ENCODE peak calls at places on chromosome 21, in five cellular contexts. One of them, this sample, is unnamed.
A peak's percentile ranks its signal among the peaks of the same experiment; 100 is the strongest.

GRCh38 chr21:22961248-22961647 is 1963.0 kb downstream of the NCAM2 start:
- DNase-seq in mucosa of descending colon: no peak
- DNase-seq in bronchial epithelial cell: no peak
- DNase-seq in transverse colon: no peak
- DNase-seq in fibroblast of the aortic adventitia: no peak
- DNase-seq in this sample: no peak

GRCh38 chr21:15159382-15160020 is 94.7 kb upstream of the NRIP1 start:
- DNase-seq in mucosa of descending colon: no peak
- DNase-seq in bronchial epithelial cell: peak; percentile 61
- DNase-seq in transverse colon: no peak
- DNase-seq in fibroblast of the aortic adventitia: peak; percentile 37
- DNase-seq in this sample: no peak

GRCh38 chr21:27674037-27674436 is 707.1 kb upstream of the ADAMTS5 start:
- DNase-seq in mucosa of descending colon: no peak
- DNase-seq in bronchial epithelial cell: peak; percentile 66
- DNase-seq in transverse colon: no peak
- DNase-seq in fibroblast of the aortic adventitia: peak; percentile 93
- DNase-seq in this sample: peak; percentile 98

GRCh38 chr21:29340228-29340627 is 41.5 kb downstream of the BACH1 start:
- DNase-seq in mucosa of descending colon: no peak
- DNase-seq in bronchial epithelial cell: no peak
- DNase-seq in transverse colon: no peak
- DNase-seq in fibroblast of the aortic adventitia: no peak
- DNase-seq in this sample: no peak

GRCh38 chr21:26849428-26850115 is 4.4 kb upstream of the ADAMTS1 start:
- DNase-seq in mucosa of descending colon: peak; percentile 67
- DNase-seq in bronchial epithelial cell: peak; percentile 63
- DNase-seq in transverse colon: no peak
- DNase-seq in fibroblast of the aortic adventitia: peak; percentile 89
- DNase-seq in this sample: peak; percentile 77

GRCh38 chr21:26800455-26801454 is 44.5 kb downstream of the ADAMTS1 start:
- DNase-seq in mucosa of descending colon: no peak
- DNase-seq in bronchial epithelial cell: no peak
- DNase-seq in transverse colon: no peak
- DNase-seq in fibroblast of the aortic adventitia: peak; percentile 57
- DNase-seq in this sample: peak; percentile 83

GRCh38 chr21:26124421-26124833 is 46.1 kb downstream of the APP start:
- DNase-seq in mucosa of descending colon: no peak
- DNase-seq in bronchial epithelial cell: peak; percentile 54
- DNase-seq in transverse colon: no peak
- DNase-seq in fibroblast of the aortic adventitia: peak; percentile 53
- DNase-seq in this sample: peak; percentile 40

GRCh38 chr21:43611598-43612369 is 47.5 kb downstream of the HSF2BP start:
- DNase-seq in mucosa of descending colon: peak; percentile 87
- DNase-seq in bronchial epithelial cell: peak; percentile 57
- DNase-seq in transverse colon: peak; percentile 84
- DNase-seq in fibroblast of the aortic adventitia: peak; percentile 68
- DNase-seq in this sample: peak; percentile 46

GRCh38 chr21:16309250-16309971 is 579.6 kb downstream of the USP25 start:
- DNase-seq in mucosa of descending colon: no peak
- DNase-seq in bronchial epithelial cell: no peak
- DNase-seq in transverse colon: no peak
- DNase-seq in fibroblast of the aortic adventitia: no peak
- DNase-seq in this sample: no peak

GRCh38 chr21:26920055-26920454 is 46.8 kb downstream of the ADAMTS5 start:
- DNase-seq in mucosa of descending colon: no peak
- DNase-seq in bronchial epithelial cell: peak; percentile 37
- DNase-seq in transverse colon: no peak
- DNase-seq in fibroblast of the aortic adventitia: no peak
- DNase-seq in this sample: peak; percentile 42

GRCh38 chr21:14603202-14603601 is 57.1 kb upstream of the SAMSN1 start:
- DNase-seq in mucosa of descending colon: no peak
- DNase-seq in bronchial epithelial cell: peak; percentile 85
- DNase-seq in transverse colon: no peak
- DNase-seq in fibroblast of the aortic adventitia: peak; percentile 80
- DNase-seq in this sample: peak; percentile 28

GRCh38 chr21:16838330-16838729 is 674.5 kb upstream of the CXADR start:
- DNase-seq in mucosa of descending colon: no peak
- DNase-seq in bronchial epithelial cell: peak; percentile 21
- DNase-seq in transverse colon: no peak
- DNase-seq in fibroblast of the aortic adventitia: peak; percentile 60
- DNase-seq in this sample: no peak

GRCh38 chr21:31347435-31348032 is 3.5 kb upstream of the TIAM1 start:
- DNase-seq in mucosa of descending colon: peak; percentile 37
- DNase-seq in bronchial epithelial cell: peak; percentile 62
- DNase-seq in transverse colon: no peak
- DNase-seq in fibroblast of the aortic adventitia: peak; percentile 61
- DNase-seq in this sample: peak; percentile 16

GRCh38 chr21:14736672-14737071 is 190.6 kb upstream of the SAMSN1 start:
- DNase-seq in mucosa of descending colon: no peak
- DNase-seq in bronchial epithelial cell: no peak
- DNase-seq in transverse colon: no peak
- DNase-seq in fibroblast of the aortic adventitia: no peak
- DNase-seq in this sample: no peak

GRCh38 chr21:30340714-30341573 is 3.5 kb upstream of the KRTAP27-1 start:
- DNase-seq in mucosa of descending colon: peak; percentile 74
- DNase-seq in bronchial epithelial cell: peak; percentile 56
- DNase-seq in transverse colon: peak; percentile 41
- DNase-seq in fibroblast of the aortic adventitia: peak; percentile 22
- DNase-seq in this sample: peak; percentile 20

GRCh38 chr21:38234395-38235142 is 22.2 kb upstream of the KCNJ15 start:
- DNase-seq in mucosa of descending colon: peak; percentile 75
- DNase-seq in bronchial epithelial cell: peak; percentile 97
- DNase-seq in transverse colon: peak; percentile 47
- DNase-seq in fibroblast of the aortic adventitia: no peak
- DNase-seq in this sample: no peak

GRCh38 chr21:29991624-29992023 is 51.8 kb upstream of the GRIK1 start:
- DNase-seq in mucosa of descending colon: no peak
- DNase-seq in bronchial epithelial cell: no peak
- DNase-seq in transverse colon: no peak
- DNase-seq in fibroblast of the aortic adventitia: no peak
- DNase-seq in this sample: no peak

GRCh38 chr21:46227811-46228344 is 696 bp downstream of the LSS start:
- DNase-seq in mucosa of descending colon: peak; percentile 26
- DNase-seq in bronchial epithelial cell: peak; percentile 4
- DNase-seq in transverse colon: no peak
- DNase-seq in fibroblast of the aortic adventitia: peak; percentile 14
- DNase-seq in this sample: no peak

GRCh38 chr21:37266515-37267221 is 466 bp downstream of the VPS26C start:
- DNase-seq in mucosa of descending colon: no peak
- DNase-seq in bronchial epithelial cell: peak; percentile 18
- DNase-seq in transverse colon: no peak
- DNase-seq in fibroblast of the aortic adventitia: peak; percentile 33
- DNase-seq in this sample: peak; percentile 38

GRCh38 chr21:29208666-29209059 is 78.2 kb downstream of the MAP3K7CL start:
- DNase-seq in mucosa of descending colon: no peak
- DNase-seq in bronchial epithelial cell: peak; percentile 46
- DNase-seq in transverse colon: no peak
- DNase-seq in fibroblast of the aortic adventitia: peak; percentile 87
- DNase-seq in this sample: peak; percentile 90

GRCh38 chr21:32246571-32246970 is 32.3 kb downstream of the MIS18A start:
- DNase-seq in mucosa of descending colon: no peak
- DNase-seq in bronchial epithelial cell: no peak
- DNase-seq in transverse colon: no peak
- DNase-seq in fibroblast of the aortic adventitia: no peak
- DNase-seq in this sample: no peak

GRCh38 chr21:26881504-26882228 is 36.5 kb upstream of the ADAMTS1 start:
- DNase-seq in mucosa of descending colon: no peak
- DNase-seq in bronchial epithelial cell: peak; percentile 23
- DNase-seq in transverse colon: no peak
- DNase-seq in fibroblast of the aortic adventitia: peak; percentile 65
- DNase-seq in this sample: peak; percentile 28

GRCh38 chr21:32203877-32204480 is 74.9 kb downstream of the MIS18A start:
- DNase-seq in mucosa of descending colon: no peak
- DNase-seq in bronchial epithelial cell: no peak
- DNase-seq in transverse colon: no peak
- DNase-seq in fibroblast of the aortic adventitia: no peak
- DNase-seq in this sample: no peak

GRCh38 chr21:32578107-32578691 is 7.1 kb downstream of the TCP10L start:
- DNase-seq in mucosa of descending colon: peak; percentile 35
- DNase-seq in bronchial epithelial cell: peak; percentile 13
- DNase-seq in transverse colon: peak; percentile 34
- DNase-seq in fibroblast of the aortic adventitia: peak; percentile 7
- DNase-seq in this sample: peak; percentile 5

GRCh38 chr21:32524010-32524719 is 61.2 kb downstream of the TCP10L start:
- DNase-seq in mucosa of descending colon: no peak
- DNase-seq in bronchial epithelial cell: peak; percentile 78
- DNase-seq in transverse colon: no peak
- DNase-seq in fibroblast of the aortic adventitia: peak; percentile 98
- DNase-seq in this sample: peak; percentile 86

GRCh38 chr21:46154955-46155513 is 345 bp downstream of the FTCD start:
- DNase-seq in mucosa of descending colon: no peak
- DNase-seq in bronchial epithelial cell: no peak
- DNase-seq in transverse colon: peak; percentile 7
- DNase-seq in fibroblast of the aortic adventitia: no peak
- DNase-seq in this sample: no peak

GRCh38 chr21:31732538-31732864 is 583 bp upstream of the SCAF4 start:
- DNase-seq in mucosa of descending colon: no peak
- DNase-seq in bronchial epithelial cell: no peak
- DNase-seq in transverse colon: no peak
- DNase-seq in fibroblast of the aortic adventitia: no peak
- DNase-seq in this sample: no peak

GRCh38 chr21:16117331-16117730 is 387.5 kb downstream of the USP25 start:
- DNase-seq in mucosa of descending colon: no peak
- DNase-seq in bronchial epithelial cell: peak; percentile 12
- DNase-seq in transverse colon: no peak
- DNase-seq in fibroblast of the aortic adventitia: no peak
- DNase-seq in this sample: peak; percentile 25

GRCh38 chr21:31446206-31446900 is 102.3 kb upstream of the TIAM1 start:
- DNase-seq in mucosa of descending colon: peak; percentile 8
- DNase-seq in bronchial epithelial cell: no peak
- DNase-seq in transverse colon: no peak
- DNase-seq in fibroblast of the aortic adventitia: no peak
- DNase-seq in this sample: no peak

GRCh38 chr21:16775056-16775455 is 737.8 kb upstream of the CXADR start:
- DNase-seq in mucosa of descending colon: no peak
- DNase-seq in bronchial epithelial cell: no peak
- DNase-seq in transverse colon: no peak
- DNase-seq in fibroblast of the aortic adventitia: no peak
- DNase-seq in this sample: no peak

DNA sequence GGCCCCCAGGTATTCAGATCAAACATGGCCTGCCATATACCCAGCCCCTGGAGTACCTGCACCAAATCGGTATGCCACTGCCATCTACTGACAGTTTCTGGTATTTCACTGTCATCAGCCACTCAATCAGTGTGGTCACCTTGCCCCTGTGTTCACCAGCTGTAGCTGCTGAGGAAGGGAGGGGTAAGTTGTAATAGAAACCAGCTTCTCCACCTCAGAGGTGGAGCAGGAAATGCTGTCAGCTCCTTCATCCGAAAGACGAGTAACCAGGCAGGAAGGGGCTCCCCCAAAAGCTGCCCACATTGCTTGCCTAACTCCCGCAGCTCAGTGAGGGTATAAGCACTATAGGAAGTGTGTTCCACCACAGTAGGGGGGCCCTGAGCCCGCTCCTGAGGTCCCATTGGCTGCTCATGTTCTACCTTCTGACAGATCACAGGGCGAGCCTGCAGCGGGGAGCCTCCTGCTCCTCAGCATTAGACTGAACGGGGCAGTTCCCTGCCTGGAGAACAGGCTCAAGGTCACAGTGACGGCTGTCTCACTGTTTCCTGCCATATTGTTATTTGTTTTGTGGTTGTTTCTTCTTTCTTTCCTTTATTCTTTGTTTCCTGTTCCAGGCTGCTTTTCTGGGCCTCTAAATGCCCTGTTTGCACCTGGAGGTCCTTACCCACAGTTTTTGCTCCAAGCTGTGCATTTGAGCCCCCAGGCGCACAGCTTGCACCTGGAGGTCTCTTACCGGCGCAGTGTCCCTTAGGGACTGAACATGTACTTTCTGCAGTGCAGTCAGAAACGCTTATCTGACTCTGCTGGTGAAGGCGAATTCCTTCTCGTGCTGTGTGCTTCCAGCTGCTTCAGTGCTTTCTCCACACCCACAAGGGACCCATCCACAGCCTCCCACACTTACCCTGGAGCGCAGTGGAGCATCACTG is 1638.3 kb downstream of the MRPL39 start:
- DNase-seq in mucosa of descending colon: peak; percentile 54
- DNase-seq in bronchial epithelial cell: no peak
- DNase-seq in transverse colon: peak; percentile 45
- DNase-seq in fibroblast of the aortic adventitia: peak; percentile 11
- DNase-seq in this sample: no peak
- H3K4me3 ChIP-seq in mucosa of descending colon: no peak overlapping the region
- H3K4me3 ChIP-seq in bronchial epithelial cell: no peak overlapping the region
- H3K4me3 ChIP-seq in transverse colon: no peak overlapping the region
- H3K4me3 ChIP-seq in fibroblast of the aortic adventitia: no peak overlapping the region
- H3K4me3 ChIP-seq in this sample: no peak overlapping the region

DNA sequence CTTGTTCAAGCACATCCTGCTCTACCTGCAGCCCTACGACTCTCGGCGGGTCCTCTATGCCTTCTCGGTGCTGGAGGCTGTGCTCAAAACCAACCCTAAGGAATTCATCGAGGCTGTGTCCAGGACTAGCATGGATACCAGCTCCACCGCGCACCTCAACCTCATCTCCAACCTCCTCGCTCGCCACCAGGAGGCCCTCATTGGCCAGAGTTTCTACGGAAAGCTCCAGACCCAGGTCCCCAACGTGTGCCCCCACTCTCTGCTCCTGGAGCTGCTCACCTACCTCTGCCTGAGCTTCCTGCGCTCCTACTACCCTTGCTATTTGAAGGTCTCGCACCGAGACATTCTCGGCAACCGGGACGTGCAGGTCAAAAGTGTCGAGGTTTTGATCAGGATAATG is 74.3 kb upstream of the MORC3 start:
- DNase-seq in mucosa of descending colon: no peak
- DNase-seq in bronchial epithelial cell: no peak
- DNase-seq in transverse colon: no peak
- DNase-seq in fibroblast of the aortic adventitia: no peak
- DNase-seq in this sample: no peak
- TF ChIP-seq CTCF in mucosa of descending colon: no peak
- TF ChIP-seq CTCF in bronchial epithelial cell: no peak
- TF ChIP-seq CTCF in transverse colon: no peak
- TF ChIP-seq CTCF in fibroblast of the aortic adventitia: no peak
- TF ChIP-seq CTCF in this sample: no peak

GRCh38 chr21:45109831-45110492 is 35.6 kb downstream of the ADARB1 start:
- DNase-seq in mucosa of descending colon: peak; percentile 41
- DNase-seq in bronchial epithelial cell: no peak
- DNase-seq in transverse colon: peak; percentile 52
- DNase-seq in fibroblast of the aortic adventitia: no peak
- DNase-seq in this sample: no peak
- H3K4me3 ChIP-seq in mucosa of descending colon: no peak overlapping the region
- H3K4me3 ChIP-seq in bronchial epithelial cell: no peak overlapping the region
- H3K4me3 ChIP-seq in transverse colon: no peak overlapping the region
- H3K4me3 ChIP-seq in fibroblast of the aortic adventitia: no peak overlapping the region
- H3K4me3 ChIP-seq in this sample: no peak overlapping the region

GRCh38 chr21:21690068-21690665 is 692.0 kb downstream of the NCAM2 start:
- DNase-seq in mucosa of descending colon: no peak
- DNase-seq in bronchial epithelial cell: no peak
- DNase-seq in transverse colon: no peak
- DNase-seq in fibroblast of the aortic adventitia: no peak
- DNase-seq in this sample: no peak

DNA sequence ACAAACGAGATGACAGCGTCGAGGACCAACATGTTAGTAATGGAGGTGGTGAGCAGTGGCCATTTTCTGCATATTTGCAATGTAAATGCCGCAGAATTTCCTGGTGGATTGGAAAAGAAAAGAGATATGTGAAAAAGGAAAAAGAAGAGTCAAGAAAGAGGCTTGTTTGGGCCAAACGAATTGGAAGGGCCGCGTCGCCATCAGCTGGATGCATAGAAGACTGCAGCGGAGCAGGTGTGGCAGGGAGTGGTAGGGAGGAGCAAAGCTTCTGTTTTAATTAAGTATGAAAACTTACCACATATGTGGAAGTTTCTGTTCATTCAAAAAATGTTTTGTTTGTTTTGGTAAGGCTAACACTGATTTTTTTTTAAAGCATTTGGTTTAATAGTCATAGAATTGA is 690.7 kb downstream of the NCAM2 start:
- DNase-seq in mucosa of descending colon: no peak
- DNase-seq in bronchial epithelial cell: no peak
- DNase-seq in transverse colon: no peak
- DNase-seq in fibroblast of the aortic adventitia: peak; percentile 6
- DNase-seq in this sample: peak; percentile 31
- TF ChIP-seq CTCF in mucosa of descending colon: no peak
- TF ChIP-seq CTCF in bronchial epithelial cell: no peak
- TF ChIP-seq CTCF in transverse colon: no peak
- TF ChIP-seq CTCF in fibroblast of the aortic adventitia: peak; percentile 33
- TF ChIP-seq CTCF in this sample: peak; percentile 55